ENCODE peak calls at places on chromosomes 6 and 20, in ten cellular contexts. U is left lung, M is neural progenitor cell, F is heart left ventricle, I is left ventricle myocardium inferior, E is transverse colon, Q is fibroblast of lung, B is RWPE1, P is mammary epithelial cell, Z is lower lobe of right lung. Y is an unnamed sample.

GRCh38 chr6:34484899-34485298 is 19.0 kb downstream of the PACSIN1 start:
- DNase-seq in P (peak; percentile 76), Q (no peak), Z (no peak), E (no peak), I (no peak), B (peak; percentile 92), M (no peak), F (no peak), U (no peak), Y (no peak)

GRCh38 chr6:35719830-35720733 is 16.8 kb upstream of the ARMC12 start:
- DNase-seq in M (peak; percentile 45), B (no peak), U (peak; percentile 82), F (peak; percentile 73), Q (peak; percentile 28), I (peak; percentile 60), Z (peak; percentile 66), P (no peak), E (peak; percentile 50), Y (no peak)

GRCh38 chr6:15249371-15250019 is 3.6 kb downstream of the JARID2 start:
- DNase-seq in B (no peak), M (peak; percentile 23), E (no peak), Z (no peak), I (no peak), Q (no peak), F (no peak), U (no peak), P (no peak), Y (no peak)

GRCh38 chr6:168992696-168993185 is 260.9 kb downstream of the THBS2 start:
- DNase-seq in Z (no peak), M (no peak), Q (no peak), I (no peak), U (no peak), F (no peak), B (no peak), E (no peak), P (no peak), Y (no peak)

GRCh38 chr20:36677422-36677771 is 31.4 kb upstream of the SLA2 start:
- DNase-seq in Q (no peak), Z (no peak), U (no peak), E (no peak), P (no peak), F (no peak), I (no peak), M (no peak), B (no peak), Y (no peak)

GRCh38 chr20:11901127-11901526 is 16.6 kb upstream of the BTBD3 start:
- DNase-seq in B (peak; percentile 57), M (peak; percentile 15), Z (no peak), P (peak; percentile 92), U (no peak), I (no peak), F (no peak), E (no peak), Q (peak; percentile 97), Y (no peak)

GRCh38 chr6:97621111-97621510 is 338.1 kb upstream of the MMS22L start:
- DNase-seq in E (no peak), Q (no peak), B (no peak), Z (no peak), I (no peak), P (no peak), F (no peak), U (no peak), M (no peak), Y (no peak)

GRCh38 chr20:21214431-21214830 is 88.5 kb downstream of the KIZ start:
- DNase-seq in I (no peak), P (peak; percentile 62), Q (peak; percentile 27), M (peak; percentile 53), Z (no peak), E (no peak), F (no peak), U (no peak), B (no peak), Y (no peak)

GRCh38 chr6:150720774-150721233 is 121.1 kb downstream of the PLEKHG1 start:
- DNase-seq in B (peak; percentile 76), E (no peak), P (peak; percentile 99), Z (no peak), M (peak; percentile 67), U (no peak), Q (peak; percentile 94), F (no peak), I (no peak), Y (no peak)

GRCh38 chr6:125872259-125872921 is 81.6 kb downstream of the NCOA7 start:
- DNase-seq in Q (peak; percentile 56), Z (no peak), I (no peak), M (no peak), B (no peak), U (no peak), E (no peak), F (no peak), P (peak; percentile 42), Y (no peak)

GRCh38 chr20:62596921-62597320 is 45.4 kb upstream of the SLCO4A1 start:
- DNase-seq in B (no peak), U (peak; percentile 37), Q (no peak), F (peak; percentile 43), I (no peak), E (no peak), P (no peak), M (no peak), Z (no peak), Y (no peak)

GRCh38 chr20:361562-361961 is 14.7 kb downstream of the NRSN2 start:
- DNase-seq in M (no peak), I (no peak), P (no peak), U (no peak), Z (no peak), B (no peak), E (no peak), Q (no peak), F (no peak), Y (no peak)

GRCh38 chr6:81937296-81937937 is 184.9 kb upstream of the TENT5A start:
- DNase-seq in F (no peak), Z (no peak), U (no peak), B (no peak), M (no peak), I (no peak), P (peak; percentile 56), Q (peak; percentile 69), E (no peak), Y (no peak)

GRCh38 chr20:37538003-37538402 is 10.3 kb upstream of the BLCAP start:
- DNase-seq in Z (no peak), I (no peak), Q (peak; percentile 56), M (no peak), U (no peak), B (peak; percentile 72), F (no peak), P (peak; percentile 69), E (no peak), Y (no peak)

GRCh38 chr6:3405679-3406078 is 51.2 kb downstream of the SLC22A23 start:
- DNase-seq in U (no peak), Z (no peak), F (no peak), P (peak; percentile 70), M (no peak), Q (peak; percentile 70), E (no peak), B (peak; percentile 65), I (no peak), Y (no peak)

GRCh38 chr6:155185544-155185943 is 78.3 kb upstream of the CLDN20 start:
- DNase-seq in Z (no peak), I (no peak), F (no peak), E (peak; percentile 52), M (peak; percentile 76), P (peak; percentile 34), Q (peak; percentile 74), B (peak; percentile 74), U (no peak), Y (no peak)

GRCh38 chr6:27890351-27891299 is 21.6 kb downstream of the OR2B2 start:
- DNase-seq in U (peak; percentile 86), I (no peak), E (peak; percentile 79), F (peak; percentile 78), Z (peak; percentile 65), Q (peak; percentile 96), P (peak; percentile 94), B (peak; percentile 80), M (peak; percentile 87), Y (no peak)

GRCh38 chr6:155549028-155549798 is 93.6 kb upstream of the NOX3 start:
- DNase-seq in M (no peak), E (no peak), I (no peak), Z (no peak), Q (no peak), F (no peak), U (no peak), P (no peak), B (no peak), Y (no peak)

GRCh38 chr6:55528624-55529023 is 50.4 kb downstream of the HMGCLL1 start:
- DNase-seq in Z (no peak), Q (peak; percentile 23), I (no peak), U (no peak), E (no peak), F (no peak), M (peak; percentile 48), B (peak; percentile 1), P (peak; percentile 44), Y (no peak)
- TF ChIP-seq CTCF in Z (peak; percentile 14), Q (peak; percentile 40), I (peak; percentile 9), U (no peak), E (no peak), F (no peak), M (peak; percentile 63), B (no peak), P (peak; percentile 67), Y (peak; percentile 44)

GRCh38 chr20:57693002-57693582 is 16.7 kb downstream of the PMEPA1 start:
- DNase-seq in B (peak; percentile 97), Q (peak; percentile 85), I (no peak), F (no peak), U (no peak), Z (peak; percentile 68), E (peak; percentile 85), M (no peak), P (peak; percentile 99), Y (no peak)
- TF ChIP-seq CTCF in B (no peak), Q (no peak), I (no peak), F (no peak), U (no peak), Z (peak; percentile 38), E (peak; percentile 73), M (peak; percentile 9), P (peak; percentile 49), Y (no peak)

DNA sequence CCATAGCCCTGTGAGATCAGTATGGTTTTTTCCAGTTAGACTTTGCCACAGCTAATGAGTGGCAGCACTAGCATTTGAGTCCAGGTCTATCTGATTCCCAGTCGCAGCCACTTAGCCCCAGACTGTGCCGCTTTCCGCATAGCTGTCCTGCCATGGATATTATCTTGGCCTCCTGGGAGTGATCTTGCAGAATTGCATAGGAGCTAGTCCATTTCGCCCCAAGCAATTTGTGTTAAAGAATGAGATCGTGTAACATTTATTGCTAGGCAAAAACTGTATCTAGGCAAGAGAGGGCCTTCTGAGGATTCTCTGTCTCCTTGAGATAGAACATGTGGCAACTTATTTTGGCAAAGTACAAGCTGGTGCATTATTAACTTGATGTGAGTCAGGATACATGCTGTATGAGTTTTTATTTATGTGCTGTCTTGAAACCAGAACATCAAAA is 74.2 kb downstream of the EZR start:
- DNase-seq in Z (no peak), P (peak; percentile 16), B (no peak), E (no peak), M (no peak), F (no peak), I (no peak), U (no peak), Q (no peak), Y (no peak)
- TF ChIP-seq CTCF in Z (no peak), P (no peak), B (no peak), E (no peak), M (no peak), F (no peak), I (no peak), U (no peak), Q (no peak), Y (no peak)

DNA sequence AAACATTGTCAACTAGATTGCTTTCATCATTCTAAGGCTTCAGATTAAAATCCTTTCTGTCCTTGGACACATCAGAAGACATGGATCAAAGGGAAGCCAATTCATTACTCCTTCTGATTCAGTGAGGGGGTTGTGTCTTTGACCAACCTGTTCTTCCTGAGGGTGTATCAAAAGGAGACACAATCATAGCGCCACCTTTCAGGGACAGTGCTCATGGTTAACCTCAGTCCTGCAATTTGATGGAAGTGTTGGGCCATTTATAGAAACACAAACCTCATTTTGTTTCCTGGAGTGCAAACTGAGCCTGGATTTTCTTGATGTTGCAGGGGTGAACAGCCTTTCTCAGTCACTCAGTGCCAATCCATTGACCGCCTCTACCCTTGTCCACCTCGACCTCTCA is 163.9 kb upstream of the SCGN start:
- DNase-seq in B (no peak), Q (no peak), F (no peak), U (no peak), P (no peak), M (no peak), Z (no peak), E (no peak), I (no peak), Y (no peak)
- TF ChIP-seq CTCF in B (no peak), Q (no peak), F (no peak), U (no peak), P (no peak), M (no peak), Z (no peak), E (no peak), I (no peak), Y (no peak)

Y was measured in osteocyte.